ENCODE peak calls at places on chromosome X, in nine cellular contexts. One of them, this sample, is unnamed.

GRCh38 chrX:48541140-48541814 is 1.8 kb downstream of the TBC1D25 start:
- DNase-seq in esophagus muscularis mucosa: no peak
- DNase-seq in lower lobe of right lung: no peak
- DNase-seq in ovary: no peak
- DNase-seq in PC-9: no peak
- DNase-seq in psoas muscle: no peak
- DNase-seq in upper lobe of right lung: no peak
- DNase-seq in IMR-90: no peak
- DNase-seq in mucosa of descending colon: no peak
- DNase-seq in this sample: no peak

GRCh38 chrX:118548831-118549230 is 53.2 kb downstream of the DOCK11 start:
- DNase-seq in lower lobe of right lung: no peak
- DNase-seq in IMR-90: no peak
- DNase-seq in upper lobe of right lung: no peak
- DNase-seq in esophagus muscularis mucosa: no peak
- DNase-seq in mucosa of descending colon: no peak
- DNase-seq in psoas muscle: no peak
- DNase-seq in PC-9: no peak
- DNase-seq in ovary: no peak
- DNase-seq in this sample: no peak

GRCh38 chrX:130086414-130087207 is 23.7 kb downstream of the ELF4 start:
- DNase-seq in psoas muscle: no peak
- DNase-seq in esophagus muscularis mucosa: no peak
- DNase-seq in ovary: no peak
- DNase-seq in PC-9: no peak
- DNase-seq in IMR-90: no peak
- DNase-seq in upper lobe of right lung: no peak
- DNase-seq in mucosa of descending colon: no peak
- DNase-seq in lower lobe of right lung: peak; percentile 68
- DNase-seq in this sample: no peak

GRCh38 chrX:51568586-51568985 is 50.1 kb downstream of the CENPVL3 start:
- DNase-seq in IMR-90: peak; percentile 91
- DNase-seq in upper lobe of right lung: no peak
- DNase-seq in ovary: no peak
- DNase-seq in psoas muscle: no peak
- DNase-seq in lower lobe of right lung: no peak
- DNase-seq in mucosa of descending colon: no peak
- DNase-seq in esophagus muscularis mucosa: no peak
- DNase-seq in PC-9: no peak
- DNase-seq in this sample: peak; percentile 59

GRCh38 chrX:101291204-101291603 is at the start of gene TAF7L:
- DNase-seq in mucosa of descending colon: peak; percentile 1
- DNase-seq in lower lobe of right lung: no peak
- DNase-seq in esophagus muscularis mucosa: no peak
- DNase-seq in PC-9: no peak
- DNase-seq in IMR-90: no peak
- DNase-seq in upper lobe of right lung: no peak
- DNase-seq in ovary: no peak
- DNase-seq in psoas muscle: no peak
- DNase-seq in this sample: no peak

GRCh38 chrX:16628954-16629595 is 20.9 kb upstream of the S100G start:
- DNase-seq in upper lobe of right lung: no peak
- DNase-seq in esophagus muscularis mucosa: no peak
- DNase-seq in ovary: no peak
- DNase-seq in PC-9: no peak
- DNase-seq in IMR-90: no peak
- DNase-seq in psoas muscle: no peak
- DNase-seq in lower lobe of right lung: no peak
- DNase-seq in mucosa of descending colon: no peak
- DNase-seq in this sample: no peak

GRCh38 chrX:119880552-119881437 is 9.2 kb downstream of the NDUFA1 start:
- DNase-seq in ovary: peak; percentile 17
- DNase-seq in psoas muscle: no peak
- DNase-seq in esophagus muscularis mucosa: no peak
- DNase-seq in lower lobe of right lung: no peak
- DNase-seq in IMR-90: peak; percentile 63
- DNase-seq in mucosa of descending colon: peak; percentile 27
- DNase-seq in upper lobe of right lung: no peak
- DNase-seq in PC-9: peak; percentile 67
- DNase-seq in this sample: peak; percentile 19

GRCh38 chrX:80578518-80579105 is 158.4 kb downstream of the TENT5D start:
- DNase-seq in ovary: no peak
- DNase-seq in IMR-90: peak; percentile 6
- DNase-seq in upper lobe of right lung: no peak
- DNase-seq in esophagus muscularis mucosa: no peak
- DNase-seq in PC-9: no peak
- DNase-seq in psoas muscle: no peak
- DNase-seq in lower lobe of right lung: no peak
- DNase-seq in mucosa of descending colon: no peak
- DNase-seq in this sample: no peak

GRCh38 chrX:8955521-8955920 is 78.4 kb downstream of the FAM9B start:
- DNase-seq in ovary: no peak
- DNase-seq in mucosa of descending colon: no peak
- DNase-seq in PC-9: no peak
- DNase-seq in esophagus muscularis mucosa: no peak
- DNase-seq in psoas muscle: no peak
- DNase-seq in lower lobe of right lung: no peak
- DNase-seq in IMR-90: no peak
- DNase-seq in upper lobe of right lung: no peak
- DNase-seq in this sample: peak; percentile 2

DNA sequence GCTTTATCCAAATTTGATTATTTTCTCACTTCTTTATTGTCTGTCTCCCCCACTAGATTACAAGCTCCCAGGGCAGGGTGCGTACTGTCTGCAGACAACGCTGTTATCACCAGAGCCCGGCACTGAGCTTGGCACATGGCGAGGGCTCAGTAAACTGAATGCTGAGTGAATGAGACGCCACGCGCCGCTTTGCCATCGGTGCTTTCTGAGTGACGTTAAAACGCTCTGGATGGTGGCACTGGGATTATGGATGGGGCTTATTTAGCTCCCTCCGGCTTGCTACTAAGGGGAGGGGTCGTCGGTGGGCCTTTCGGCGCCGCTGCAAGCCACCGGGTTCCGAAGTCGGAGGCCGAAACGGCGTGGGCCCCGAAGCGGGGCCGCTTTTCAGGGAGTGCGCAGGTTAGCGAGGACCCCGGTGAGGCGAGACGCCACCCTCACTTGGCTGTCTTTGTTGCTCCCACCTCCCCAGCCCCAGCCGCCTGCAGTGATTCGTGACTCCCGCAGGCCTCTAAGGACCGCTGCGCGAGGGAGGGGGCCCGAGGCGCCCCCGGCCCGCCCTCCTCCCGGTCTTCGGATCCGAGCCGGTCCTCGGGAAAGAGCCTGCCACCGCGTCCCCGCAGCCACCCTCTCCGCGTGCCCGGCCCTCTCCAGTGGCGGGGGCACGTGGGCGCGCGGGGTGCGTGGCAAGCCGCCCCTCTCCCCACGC is 566 bp upstream of the FHL1 start:
- DNase-seq in psoas muscle: peak; percentile 24
- DNase-seq in PC-9: no peak
- DNase-seq in esophagus muscularis mucosa: no peak
- DNase-seq in lower lobe of right lung: no peak
- DNase-seq in upper lobe of right lung: no peak
- DNase-seq in ovary: no peak
- DNase-seq in mucosa of descending colon: no peak
- DNase-seq in IMR-90: no peak
- DNase-seq in this sample: no peak
- H3K4me3 ChIP-seq in psoas muscle: peak overlapping the region; percentile 71
- H3K4me3 ChIP-seq in PC-9: no peak overlapping the region
- H3K4me3 ChIP-seq in esophagus muscularis mucosa: peak overlapping the region; percentile 78
- H3K4me3 ChIP-seq in lower lobe of right lung: peak overlapping the region; percentile 62
- H3K4me3 ChIP-seq in upper lobe of right lung: peak overlapping the region; percentile 54
- H3K4me3 ChIP-seq in ovary: peak overlapping the region; percentile 66
- H3K4me3 ChIP-seq in mucosa of descending colon: no peak overlapping the region
- H3K4me3 ChIP-seq in IMR-90: peak overlapping the region; percentile 62
- H3K4me3 ChIP-seq in this sample: peak overlapping the region; percentile 55

GRCh38 chrX:13688772-13689518 is at the start of gene RAB9A:
- DNase-seq in esophagus muscularis mucosa: peak; percentile 93
- DNase-seq in upper lobe of right lung: peak; percentile 93
- DNase-seq in psoas muscle: peak; percentile 86
- DNase-seq in IMR-90: peak; percentile 68
- DNase-seq in mucosa of descending colon: peak; percentile 89
- DNase-seq in lower lobe of right lung: peak; percentile 86
- DNase-seq in ovary: peak; percentile 92
- DNase-seq in PC-9: peak; percentile 54
- DNase-seq in this sample: peak; percentile 17

GRCh38 chrX:13689519-13690211 is 737 bp downstream of the RAB9A start:
- DNase-seq in PC-9: no peak
- DNase-seq in esophagus muscularis mucosa: no peak
- DNase-seq in lower lobe of right lung: no peak
- DNase-seq in ovary: no peak
- DNase-seq in IMR-90: peak; percentile 40
- DNase-seq in mucosa of descending colon: no peak
- DNase-seq in upper lobe of right lung: no peak
- DNase-seq in psoas muscle: no peak
- DNase-seq in this sample: no peak

GRCh38 chrX:13692771-13693231 is 3.9 kb downstream of the RAB9A start:
- DNase-seq in mucosa of descending colon: no peak
- DNase-seq in psoas muscle: no peak
- DNase-seq in PC-9: no peak
- DNase-seq in ovary: no peak
- DNase-seq in lower lobe of right lung: no peak
- DNase-seq in esophagus muscularis mucosa: no peak
- DNase-seq in IMR-90: no peak
- DNase-seq in upper lobe of right lung: no peak
- DNase-seq in this sample: no peak

GRCh38 chrX:13691845-13692334 is 3.0 kb downstream of the RAB9A start:
- DNase-seq in psoas muscle: no peak
- DNase-seq in upper lobe of right lung: no peak
- DNase-seq in lower lobe of right lung: no peak
- DNase-seq in mucosa of descending colon: no peak
- DNase-seq in PC-9: no peak
- DNase-seq in ovary: no peak
- DNase-seq in IMR-90: no peak
- DNase-seq in esophagus muscularis mucosa: no peak
- DNase-seq in this sample: no peak

DNA sequence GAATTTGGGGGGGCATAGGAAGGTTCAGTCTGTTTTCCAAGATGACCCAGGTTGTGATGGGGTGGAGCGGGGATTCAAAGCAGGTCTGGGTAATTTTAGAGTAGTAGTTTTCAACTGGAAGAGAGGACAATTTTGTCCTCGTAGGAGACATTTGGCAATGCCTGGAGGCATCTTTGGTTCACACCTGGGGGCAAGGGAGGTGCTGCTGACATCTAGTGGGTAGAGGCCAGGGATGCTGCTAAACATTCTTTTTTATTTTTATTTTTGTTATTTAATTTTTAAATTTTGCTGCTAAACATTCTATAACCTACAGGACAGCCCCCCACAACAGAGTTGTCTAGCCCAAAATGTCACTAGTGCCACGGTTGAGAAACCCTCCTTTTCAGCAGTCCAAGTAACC is 1.9 kb downstream of the RAB9A start:
- DNase-seq in ovary: no peak
- DNase-seq in esophagus muscularis mucosa: no peak
- DNase-seq in IMR-90: no peak
- DNase-seq in PC-9: no peak
- DNase-seq in upper lobe of right lung: no peak
- DNase-seq in lower lobe of right lung: no peak
- DNase-seq in psoas muscle: no peak
- DNase-seq in mucosa of descending colon: no peak
- DNase-seq in this sample: no peak
- H3K4me3 ChIP-seq in ovary: peak overlapping the region; percentile 61
- H3K4me3 ChIP-seq in esophagus muscularis mucosa: peak overlapping the region; percentile 71
- H3K4me3 ChIP-seq in IMR-90: peak overlapping the region; percentile 86
- H3K4me3 ChIP-seq in PC-9: peak overlapping the region; percentile 63
- H3K4me3 ChIP-seq in upper lobe of right lung: peak overlapping the region; percentile 64
- H3K4me3 ChIP-seq in lower lobe of right lung: peak overlapping the region; percentile 63
- H3K4me3 ChIP-seq in psoas muscle: peak overlapping the region; percentile 75
- H3K4me3 ChIP-seq in mucosa of descending colon: no peak overlapping the region
- H3K4me3 ChIP-seq in this sample: peak overlapping the region; percentile 69

DNA sequence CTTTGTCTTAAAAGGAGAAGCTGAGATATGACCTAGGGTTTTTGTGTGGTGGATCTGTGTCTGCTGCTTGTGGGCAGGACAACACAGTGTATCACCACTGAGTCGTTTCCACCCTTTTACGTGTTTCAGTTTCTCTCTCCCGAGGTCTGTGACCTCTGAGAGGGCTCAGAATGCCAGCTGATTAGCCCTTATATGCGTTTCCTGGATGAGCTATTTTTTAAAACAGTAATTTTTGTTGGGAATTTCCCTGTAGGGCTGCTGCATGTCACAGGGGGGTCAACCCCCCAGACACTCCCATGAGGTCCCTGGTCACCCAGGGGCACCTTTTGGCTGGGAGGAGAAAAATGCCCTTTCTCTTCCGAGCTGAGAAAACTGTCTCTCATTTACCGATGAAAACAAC is 170.4 kb upstream of the CASK start:
- DNase-seq in upper lobe of right lung: no peak
- DNase-seq in PC-9: no peak
- DNase-seq in ovary: no peak
- DNase-seq in IMR-90: peak; percentile 40
- DNase-seq in mucosa of descending colon: no peak
- DNase-seq in psoas muscle: no peak
- DNase-seq in lower lobe of right lung: no peak
- DNase-seq in esophagus muscularis mucosa: no peak
- DNase-seq in this sample: no peak
- H3K4me3 ChIP-seq in upper lobe of right lung: no peak overlapping the region
- H3K4me3 ChIP-seq in PC-9: no peak overlapping the region
- H3K4me3 ChIP-seq in ovary: no peak overlapping the region
- H3K4me3 ChIP-seq in IMR-90: no peak overlapping the region
- H3K4me3 ChIP-seq in mucosa of descending colon: no peak overlapping the region
- H3K4me3 ChIP-seq in psoas muscle: no peak overlapping the region
- H3K4me3 ChIP-seq in lower lobe of right lung: no peak overlapping the region
- H3K4me3 ChIP-seq in esophagus muscularis mucosa: no peak overlapping the region
- H3K4me3 ChIP-seq in this sample: no peak overlapping the region

GRCh38 chrX:153769158-153769864 is 5.3 kb downstream of the PLXNB3 start:
- DNase-seq in upper lobe of right lung: no peak
- DNase-seq in lower lobe of right lung: no peak
- DNase-seq in mucosa of descending colon: no peak
- DNase-seq in psoas muscle: no peak
- DNase-seq in IMR-90: no peak
- DNase-seq in esophagus muscularis mucosa: no peak
- DNase-seq in ovary: peak; percentile 12
- DNase-seq in PC-9: no peak
- DNase-seq in this sample: no peak

GRCh38 chrX:153769865-153770605 is 6.0 kb downstream of the PLXNB3 start:
- DNase-seq in esophagus muscularis mucosa: no peak
- DNase-seq in psoas muscle: no peak
- DNase-seq in mucosa of descending colon: no peak
- DNase-seq in upper lobe of right lung: peak; percentile 37
- DNase-seq in PC-9: no peak
- DNase-seq in ovary: peak; percentile 11
- DNase-seq in IMR-90: no peak
- DNase-seq in lower lobe of right lung: no peak
- DNase-seq in this sample: no peak

GRCh38 chrX:153767674-153768055 is 3.6 kb downstream of the PLXNB3 start:
- DNase-seq in psoas muscle: no peak
- DNase-seq in mucosa of descending colon: no peak
- DNase-seq in upper lobe of right lung: no peak
- DNase-seq in PC-9: no peak
- DNase-seq in ovary: peak; percentile 10
- DNase-seq in lower lobe of right lung: no peak
- DNase-seq in esophagus muscularis mucosa: no peak
- DNase-seq in IMR-90: no peak
- DNase-seq in this sample: no peak

GRCh38 chrX:153766871-153767673 is 3.0 kb downstream of the PLXNB3 start:
- DNase-seq in esophagus muscularis mucosa: no peak
- DNase-seq in mucosa of descending colon: no peak
- DNase-seq in psoas muscle: peak; percentile 30
- DNase-seq in PC-9: no peak
- DNase-seq in upper lobe of right lung: peak; percentile 38
- DNase-seq in lower lobe of right lung: peak; percentile 22
- DNase-seq in IMR-90: no peak
- DNase-seq in ovary: peak; percentile 17
- DNase-seq in this sample: no peak

GRCh38 chrX:153768311-153769157 is 4.5 kb downstream of the PLXNB3 start:
- DNase-seq in upper lobe of right lung: peak; percentile 39
- DNase-seq in ovary: peak; percentile 15
- DNase-seq in lower lobe of right lung: peak; percentile 21
- DNase-seq in IMR-90: no peak
- DNase-seq in psoas muscle: peak; percentile 18
- DNase-seq in mucosa of descending colon: no peak
- DNase-seq in esophagus muscularis mucosa: no peak
- DNase-seq in PC-9: no peak
- DNase-seq in this sample: no peak
- H3K4me3 ChIP-seq in upper lobe of right lung: no peak overlapping the region
- H3K4me3 ChIP-seq in ovary: no peak overlapping the region
- H3K4me3 ChIP-seq in lower lobe of right lung: no peak overlapping the region
- H3K4me3 ChIP-seq in IMR-90: no peak overlapping the region
- H3K4me3 ChIP-seq in psoas muscle: no peak overlapping the region
- H3K4me3 ChIP-seq in mucosa of descending colon: no peak overlapping the region
- H3K4me3 ChIP-seq in esophagus muscularis mucosa: no peak overlapping the region
- H3K4me3 ChIP-seq in PC-9: no peak overlapping the region
- H3K4me3 ChIP-seq in this sample: no peak overlapping the region